ENCODE peak calls at places on chromosomes 13 and 19, in six cellular contexts. H is OCI-LY7, D is H1, C is fibroblast of mammary gland, W is fibroblast of pulmonary artery, F is progenitor cell of endocrine pancreas. P is an unnamed sample.
A peak's percentile ranks its signal among the peaks of the same experiment; 100 is the strongest.

GRCh38 chr13:113643593-113643992 is 14.4 kb downstream of the ATP4B start:
- DNase-seq in F (no peak), H (no peak), W (no peak), C (no peak), D (no peak), P (no peak)

GRCh38 chr19:27974082-27974513 is 1238.9 kb downstream of the UQCRFS1 start:
- DNase-seq in F (peak; percentile 20), W (peak; percentile 29), C (peak; percentile 26), H (peak; percentile 31), D (no peak), P (no peak)

GRCh38 chr13:66914155-66914554 is 316.0 kb downstream of the PCDH9 start:
- DNase-seq in D (no peak), F (no peak), H (no peak), W (no peak), C (no peak), P (no peak)

GRCh38 chr19:15118248-15118647 is 11.0 kb downstream of the SYDE1 start:
- DNase-seq in H (no peak), W (no peak), F (no peak), C (no peak), D (no peak), P (no peak)

GRCh38 chr19:6026390-6026897 is 48.5 kb upstream of the RANBP3 start:
- DNase-seq in F (no peak), D (no peak), W (no peak), H (no peak), C (no peak), P (no peak)

GRCh38 chr19:58367698-58368454 is 5.3 kb upstream of the ZNF497 start:
- DNase-seq in W (no peak), D (no peak), H (no peak), F (no peak), C (no peak), P (no peak)

GRCh38 chr13:30341815-30342570 is 34.6 kb upstream of the KATNAL1 start:
- DNase-seq in F (no peak), W (peak; percentile 86), D (no peak), C (peak; percentile 95), H (no peak), P (no peak)

GRCh38 chr19:47704024-47704423 is 9.2 kb upstream of the EHD2 start:
- DNase-seq in F (no peak), W (peak; percentile 61), H (no peak), D (no peak), C (peak; percentile 85), P (no peak)

GRCh38 chr13:109869312-109870237 is 83.2 kb upstream of the IRS2 start:
- DNase-seq in F (no peak), C (no peak), W (peak; percentile 85), H (no peak), D (no peak), P (peak; percentile 26)

GRCh38 chr13:40190656-40191100 is 475.8 kb downstream of the FOXO1 start:
- DNase-seq in H (peak; percentile 91), F (no peak), C (peak; percentile 83), W (peak; percentile 85), D (no peak), P (peak; percentile 36)

GRCh38 chr13:65260938-65261880 is 1968.9 kb downstream of the PCDH9 start:
- DNase-seq in C (no peak), F (no peak), D (no peak), W (peak; percentile 7), H (no peak), P (no peak)

GRCh38 chr19:36059180-36059910 is 4.6 kb downstream of the WDR62 start:
- DNase-seq in F (no peak), D (no peak), H (no peak), W (no peak), C (no peak), P (no peak)

GRCh38 chr19:55089279-55089944 is 13.7 kb downstream of the EPS8L1 start:
- DNase-seq in C (no peak), D (no peak), W (no peak), H (no peak), F (no peak), P (no peak)

GRCh38 chr13:33123066-33123940 is 107.1 kb downstream of the KL start:
- DNase-seq in H (no peak), F (no peak), C (no peak), D (no peak), W (peak; percentile 37), P (no peak)

GRCh38 chr19:35777411-35777841 is 2.1 kb downstream of the ARHGAP33 start:
- DNase-seq in W (no peak), C (no peak), F (no peak), H (no peak), D (no peak), P (no peak)

GRCh38 chr19:48513289-48514122 is 1.9 kb upstream of the LMTK3 start:
- DNase-seq in F (peak; percentile 47), W (peak; percentile 72), D (no peak), C (peak; percentile 52), H (peak; percentile 89), P (peak; percentile 78)

GRCh38 chr13:30453727-30454126 is 12.0 kb downstream of the HMGB1 start:
- DNase-seq in H (peak; percentile 60), C (peak; percentile 42), W (peak; percentile 40), F (no peak), D (no peak), P (no peak)

GRCh38 chr13:109794095-109794494 is 7.7 kb upstream of the IRS2 start:
- DNase-seq in F (no peak), W (no peak), D (no peak), H (no peak), C (no peak), P (no peak)

GRCh38 chr13:40980466-40980865 is 38.6 kb downstream of the ELF1 start:
- DNase-seq in H (peak; percentile 52), W (no peak), D (no peak), F (no peak), C (no peak), P (no peak)

GRCh38 chr13:53141336-53141735 is 112.7 kb downstream of the OLFM4 start:
- DNase-seq in C (no peak), F (no peak), W (no peak), H (no peak), D (no peak), P (no peak)

GRCh38 chr13:110216006-110216402 is 91.0 kb downstream of the COL4A1 start:
- DNase-seq in H (no peak), W (no peak), C (no peak), F (no peak), D (no peak), P (no peak)

GRCh38 chr19:35937345-35938281 is 1.4 kb downstream of the LRFN3 start:
- DNase-seq in C (no peak), H (no peak), W (no peak), D (no peak), F (no peak), P (no peak)

GRCh38 chr19:4337906-4338440 is 654 bp downstream of the STAP2 start:
- DNase-seq in H (no peak), D (no peak), W (peak; percentile 54), F (no peak), C (no peak), P (no peak)

GRCh38 chr19:33436360-33437345 is 63.1 kb downstream of the CEBPG start:
- DNase-seq in F (no peak), C (no peak), D (no peak), W (no peak), H (no peak), P (no peak)

GRCh38 chr13:30375436-30375835 is 46.9 kb upstream of the UBE2L5 start:
- DNase-seq in C (no peak), H (peak; percentile 49), W (no peak), F (no peak), D (no peak), P (no peak)

GRCh38 chr19:17719730-17720486 is 628 bp downstream of the MAP1S start:
- DNase-seq in F (no peak), H (no peak), C (no peak), W (no peak), D (no peak), P (no peak)

GRCh38 chr19:17720487-17720839 is 1.2 kb downstream of the MAP1S start:
- DNase-seq in C (no peak), F (no peak), D (no peak), H (no peak), W (no peak), P (no peak)

GRCh38 chr19:17718988-17719711 is at the start of gene MAP1S:
- DNase-seq in C (peak; percentile 34), F (peak; percentile 66), W (peak; percentile 55), D (peak; percentile 50), H (peak; percentile 81), P (peak; percentile 62)

GRCh38 chr19:17718467-17718987 is 753 bp upstream of the MAP1S start:
- DNase-seq in W (no peak), D (no peak), F (no peak), H (no peak), C (no peak), P (no peak)

DNA sequence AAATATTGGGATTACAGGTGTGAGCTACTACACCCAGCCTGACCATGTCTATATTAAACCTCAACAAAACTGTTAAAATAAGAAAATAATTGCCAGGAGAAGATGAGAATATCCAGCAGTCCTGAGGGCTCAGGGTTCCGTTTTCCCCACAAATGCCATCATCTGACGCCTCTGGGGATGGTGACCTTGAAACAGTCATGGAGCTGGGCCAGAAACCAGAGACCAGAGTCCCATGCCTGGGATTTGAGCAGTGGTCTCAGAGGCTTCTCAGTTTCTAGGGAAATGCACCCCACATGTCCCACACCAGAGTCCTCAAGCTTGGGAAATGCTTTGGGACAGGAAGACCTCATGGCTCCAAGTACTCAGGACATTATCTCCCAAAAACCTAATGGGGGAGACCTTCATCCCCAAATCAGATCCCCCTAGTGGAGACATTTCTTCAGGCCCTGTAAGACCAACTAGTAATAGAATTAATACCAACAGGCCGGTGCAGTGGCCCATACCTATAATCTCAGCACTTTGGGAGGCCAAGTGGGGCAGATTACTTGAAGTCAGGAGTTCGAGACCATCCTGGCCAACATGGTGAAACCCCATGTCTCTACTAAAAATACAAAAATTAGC is 2.9 kb upstream of the MAP1S start:
- DNase-seq in W (no peak), C (no peak), D (no peak), F (no peak), H (peak; percentile 36), P (no peak)
- TF ChIP-seq CTCF in W (peak; percentile 17), C (peak; percentile 14), D (peak; percentile 30), F (no peak), H (peak; percentile 68), P (no peak)

GRCh38 chr13:97574926-97575325 is 141.0 kb downstream of the RAP2A start:
- DNase-seq in C (peak; percentile 51), W (peak; percentile 64), H (peak; percentile 1), F (no peak), D (peak; percentile 34), P (no peak)
- TF ChIP-seq CTCF in C (peak; percentile 60), W (peak; percentile 62), H (peak; percentile 18), F (no peak), D (peak; percentile 59), P (no peak)

GRCh38 chr19:9645466-9645865 is 24.4 kb upstream of the ZNF561 start:
- DNase-seq in D (no peak), F (no peak), C (no peak), W (no peak), H (peak; percentile 8), P (no peak)
- TF ChIP-seq CTCF in D (no peak), F (no peak), C (no peak), W (no peak), H (no peak), P (no peak)

DNA sequence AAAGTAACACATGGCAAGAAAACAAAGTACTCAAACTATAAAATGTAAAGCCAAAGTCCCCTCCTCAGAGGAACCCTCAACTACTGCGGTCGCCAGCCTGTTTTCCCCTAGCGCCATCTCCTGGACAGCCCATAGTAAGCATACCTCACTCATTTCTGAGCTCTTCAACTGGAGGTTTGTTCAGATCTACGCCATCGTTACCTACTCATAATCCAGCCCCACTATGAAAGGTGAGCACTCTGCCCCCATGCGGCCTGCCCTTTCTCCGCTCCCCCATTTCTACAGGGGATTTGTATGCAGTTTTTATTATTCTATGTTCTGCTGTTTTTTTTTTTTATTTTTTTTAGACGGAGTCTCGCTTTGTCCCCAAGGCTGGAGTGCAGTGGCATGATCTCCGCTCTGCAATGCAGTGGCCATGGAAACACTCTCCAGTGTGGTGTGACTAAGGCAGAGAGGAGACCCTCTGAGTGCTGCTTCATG is 26.2 kb downstream of the OPA3 start:
- DNase-seq in H (peak; percentile 92), F (no peak), W (peak; percentile 58), C (peak; percentile 36), D (no peak), P (peak; percentile 55)
- TF ChIP-seq CTCF in H (peak; percentile 98), F (peak; percentile 64), W (peak; percentile 80), C (peak; percentile 73), D (peak; percentile 92), P (peak; percentile 79)